ENCODE peak calls at places on chromosomes 13 and 19, in seven cellular contexts. J is tibial nerve, D is heart left ventricle, M is H54, L is breast epithelium, K is lower leg skin, B is Peyer's patch. S is an unnamed sample.

GRCh38 chr13:51646041-51646670 is 61.9 kb downstream of the WDFY2 start:
- DNase-seq in J (no peak), L (no peak), D (no peak), M (no peak), B (no peak), K (no peak), S (no peak)

GRCh38 chr13:109344552-109345157 is 441.7 kb downstream of the IRS2 start:
- DNase-seq in J (no peak), D (no peak), L (no peak), B (no peak), K (no peak), M (peak; percentile 67), S (no peak)

GRCh38 chr13:27607125-27607524 is 13.2 kb downstream of the LNX2 start:
- DNase-seq in B (peak; percentile 65), L (no peak), D (no peak), K (no peak), M (no peak), J (no peak), S (no peak)

GRCh38 chr13:30138511-30138910 is 168.8 kb downstream of the KATNAL1 start:
- DNase-seq in K (no peak), M (no peak), L (no peak), J (no peak), B (no peak), D (no peak), S (no peak)

GRCh38 chr19:4295972-4296771 is 6.0 kb downstream of the TMIGD2 start:
- DNase-seq in B (no peak), D (no peak), M (no peak), L (no peak), J (no peak), K (no peak), S (no peak)

GRCh38 chr19:13839193-13839937 is 37.6 kb upstream of the NANOS3 start:
- DNase-seq in B (peak; percentile 92), K (peak; percentile 90), D (peak; percentile 90), J (peak; percentile 75), L (peak; percentile 89), M (no peak), S (no peak)

GRCh38 chr19:31402931-31403330 is 53.7 kb upstream of the TSHZ3 start:
- DNase-seq in K (no peak), M (no peak), D (no peak), J (no peak), B (no peak), L (no peak), S (no peak)

GRCh38 chr13:88005188-88005587 is 334.0 kb downstream of the SLITRK5 start:
- DNase-seq in M (no peak), B (no peak), K (no peak), J (no peak), L (no peak), D (no peak), S (no peak)

GRCh38 chr13:109759609-109760008 is 26.8 kb downstream of the IRS2 start:
- DNase-seq in J (no peak), M (no peak), D (no peak), K (no peak), B (no peak), L (no peak), S (no peak)

GRCh38 chr13:91157273-91158014 is 190.0 kb upstream of the MIR17HG start:
- DNase-seq in D (no peak), M (no peak), L (no peak), K (no peak), B (no peak), J (no peak), S (no peak)

GRCh38 chr19:7636691-7637373 is at the start of gene STXBP2:
- DNase-seq in D (peak; percentile 61), B (peak; percentile 96), M (no peak), J (peak; percentile 37), L (peak; percentile 87), K (peak; percentile 70), S (peak; percentile 40)
- TF ChIP-seq POLR2A in D (no peak), B (peak; percentile 76), M (no peak), J (no peak), L (peak; percentile 37), K (no peak), S (no peak)

GRCh38 chr19:2072757-2073551 is 21.9 kb upstream of the MKNK2 start:
- DNase-seq in L (no peak), K (no peak), D (no peak), M (no peak), B (no peak), J (no peak), S (no peak)

GRCh38 chr19:2070436-2070827 is 19.4 kb upstream of the MKNK2 start:
- DNase-seq in B (peak; percentile 80), J (no peak), L (no peak), D (no peak), K (no peak), M (no peak), S (no peak)

GRCh38 chr19:2076481-2077082 is 19.5 kb downstream of the MOB3A start:
- DNase-seq in B (no peak), D (no peak), J (no peak), L (no peak), M (no peak), K (no peak), S (no peak)

DNA sequence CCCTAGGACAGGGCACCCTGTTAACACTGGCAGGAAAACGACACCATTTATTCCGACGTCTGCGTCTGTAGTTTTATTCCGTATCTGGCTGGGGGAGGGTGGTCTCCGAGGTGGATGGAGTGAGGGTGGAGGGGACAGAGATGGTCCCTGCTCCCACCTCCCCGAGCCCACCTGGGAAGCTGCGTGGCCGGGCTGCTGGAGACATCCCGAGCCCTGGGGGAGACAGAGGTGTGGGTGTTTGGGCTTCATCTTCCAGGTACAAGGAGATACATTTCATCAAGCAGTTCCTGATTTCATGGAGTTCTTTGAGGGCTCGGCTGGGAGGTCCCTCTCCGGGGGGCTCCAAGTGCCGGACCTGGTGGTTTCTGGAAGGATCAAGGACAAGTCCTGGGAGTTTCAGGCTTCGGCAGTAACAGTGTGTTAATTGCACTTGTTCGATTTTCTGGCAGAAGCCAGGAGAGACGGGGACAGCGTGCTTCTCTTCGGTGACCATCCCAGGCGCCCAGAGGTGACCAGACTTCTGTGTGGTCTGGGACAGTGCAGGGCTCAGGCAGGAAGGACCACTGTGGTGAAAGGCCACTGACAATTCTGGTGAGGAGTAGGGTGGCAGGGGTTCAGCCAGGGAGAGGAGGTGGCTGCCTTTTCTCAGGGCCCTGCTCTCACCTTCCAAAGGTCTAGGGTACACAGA is 20.1 kb upstream of the MKNK2 start:
- DNase-seq in K (no peak), J (no peak), M (no peak), D (no peak), L (no peak), B (no peak), S (no peak)
- TF ChIP-seq POLR2A in K (no peak), J (no peak), M (no peak), D (no peak), L (no peak), B (no peak), S (no peak)

GRCh38 chr13:49792550-49793324 is at the start of gene KPNA3:
- DNase-seq in J (peak; percentile 88), K (peak; percentile 94), D (peak; percentile 96), B (peak; percentile 98), M (peak; percentile 71), L (peak; percentile 90), S (peak; percentile 91)
- TF ChIP-seq POLR2A in J (peak; percentile 74), K (no peak), D (peak; percentile 76), B (peak; percentile 78), M (peak; percentile 25), L (no peak), S (peak; percentile 71)

GRCh38 chr13:75790198-75790970 is 154.3 kb downstream of the LMO7 start:
- DNase-seq in B (no peak), L (no peak), D (no peak), K (no peak), J (no peak), M (no peak), S (no peak)

GRCh38 chr13:75789451-75790197 is 153.5 kb downstream of the LMO7 start:
- DNase-seq in J (no peak), K (no peak), M (no peak), L (no peak), B (no peak), D (no peak), S (no peak)

GRCh38 chr13:75785130-75785529 is 149.0 kb downstream of the LMO7 start:
- DNase-seq in J (no peak), M (no peak), D (no peak), K (no peak), L (no peak), B (no peak), S (no peak)

GRCh38 chr13:75787249-75787940 is 151.3 kb downstream of the LMO7 start:
- DNase-seq in K (no peak), B (no peak), L (no peak), D (no peak), J (no peak), M (no peak), S (no peak)

DNA sequence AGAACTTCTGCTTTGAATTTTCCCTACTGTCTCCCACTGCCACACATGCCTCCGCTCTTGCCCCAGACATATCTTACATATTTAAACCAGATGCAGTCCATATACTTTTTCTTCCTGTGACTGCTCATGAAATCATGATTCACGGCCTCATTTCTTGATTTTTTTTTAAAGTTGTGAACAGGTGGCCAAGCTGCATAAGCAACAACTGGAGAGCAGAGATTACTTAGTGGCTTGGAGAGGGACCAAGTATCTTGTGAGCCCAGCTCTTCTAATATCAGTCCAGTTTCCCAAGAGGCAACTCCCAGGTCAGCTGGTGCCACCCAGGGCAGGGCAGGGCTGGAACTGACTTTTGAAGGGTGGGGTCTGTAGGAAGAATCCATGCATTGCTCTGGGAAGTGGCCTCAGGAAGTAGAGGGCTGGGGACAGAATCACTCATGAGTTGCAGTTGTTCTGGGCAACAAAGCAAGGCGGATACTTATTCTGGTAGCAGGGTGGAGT is 152.4 kb downstream of the LMO7 start:
- DNase-seq in L (no peak), K (no peak), M (no peak), B (peak; percentile 75), D (peak; percentile 34), J (no peak), S (no peak)
- TF ChIP-seq POLR2A in L (no peak), K (no peak), M (no peak), B (no peak), D (no peak), J (no peak), S (no peak)

GRCh38 chr19:18009412-18010066 is 1.6 kb downstream of the ARRDC2 start:
- DNase-seq in D (no peak), M (peak; percentile 63), B (no peak), J (no peak), K (no peak), L (no peak), S (no peak)
- TF ChIP-seq POLR2A in D (no peak), M (no peak), B (no peak), J (no peak), K (no peak), L (no peak), S (no peak)

DNA sequence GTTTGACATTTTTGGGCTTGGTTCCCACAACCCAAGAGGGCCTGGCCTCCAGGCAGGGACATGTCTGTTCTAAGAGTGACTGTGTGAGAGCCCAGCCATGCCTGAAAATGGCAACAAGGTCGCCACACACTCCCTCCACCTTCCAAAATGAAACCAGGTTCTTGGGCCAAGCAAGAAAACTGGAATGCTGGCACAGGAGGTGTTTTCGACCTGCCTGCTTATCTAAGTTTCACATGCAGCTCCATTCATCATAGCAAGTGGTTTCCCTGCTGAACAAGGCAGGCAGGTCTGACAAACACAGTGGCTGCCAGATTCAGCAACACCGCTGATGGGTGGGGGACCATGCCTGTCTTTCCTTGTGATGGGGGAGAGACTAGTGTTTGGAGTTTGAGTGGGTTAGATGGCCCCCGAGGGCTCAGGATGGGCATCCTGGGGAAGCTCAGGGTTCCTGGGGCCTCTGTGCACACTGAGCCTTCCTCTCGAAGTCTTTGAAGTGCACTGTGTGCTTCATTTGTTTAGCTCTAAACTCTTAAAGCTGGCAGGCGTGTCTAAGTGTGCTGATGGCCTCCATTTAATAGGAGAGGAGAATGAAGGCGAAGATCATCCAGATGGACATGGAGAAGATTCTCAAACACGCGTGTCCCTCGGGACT is 17.9 kb upstream of the GAS6 start:
- DNase-seq in K (peak; percentile 34), J (no peak), B (no peak), D (no peak), L (no peak), M (no peak), S (no peak)
- TF ChIP-seq POLR2A in K (no peak), J (no peak), B (no peak), D (no peak), L (no peak), M (no peak), S (no peak)

S was measured in esophagus squamous epithelium.